ENCODE peak calls at places on chromosomes 12 and 14, in four cellular contexts. One of them, this sample, is unnamed.

GRCh38 chr14:102717211-102717610 is 60.0 kb upstream of the TRAF3 start:
- DNase-seq in PC-3: no peak
- DNase-seq in kidney: no peak
- DNase-seq in upper lobe of right lung: no peak
- DNase-seq in this sample: no peak

GRCh38 chr14:92584856-92585255 is 71.3 kb downstream of the RIN3 start:
- DNase-seq in PC-3: no peak
- DNase-seq in upper lobe of right lung: peak
- DNase-seq in kidney: no peak
- DNase-seq in this sample: no peak

GRCh38 chr12:68267892-68268396 is 14.5 kb upstream of the IL22 start:
- DNase-seq in PC-3: peak
- DNase-seq in kidney: no peak
- DNase-seq in upper lobe of right lung: no peak
- DNase-seq in this sample: no peak

GRCh38 chr14:91403069-91403600 is 14.5 kb downstream of the CCDC88C start:
- DNase-seq in kidney: no peak
- DNase-seq in PC-3: no peak
- DNase-seq in upper lobe of right lung: no peak
- DNase-seq in this sample: no peak

GRCh38 chr14:80977103-80977728 is 21.8 kb downstream of the TSHR start:
- DNase-seq in upper lobe of right lung: no peak
- DNase-seq in kidney: no peak
- DNase-seq in PC-3: no peak
- DNase-seq in this sample: no peak

GRCh38 chr14:67738740-67739504 is 37.2 kb downstream of the RDH12 start:
- DNase-seq in upper lobe of right lung: no peak
- DNase-seq in PC-3: peak
- DNase-seq in kidney: no peak
- DNase-seq in this sample: peak

GRCh38 chr12:27474344-27474743 is 27.8 kb downstream of the SMCO2 start:
- DNase-seq in upper lobe of right lung: no peak
- DNase-seq in PC-3: peak
- DNase-seq in kidney: no peak
- DNase-seq in this sample: peak

GRCh38 chr12:121918679-121919038 is 267 bp downstream of the CFAP251 start:
- DNase-seq in PC-3: no peak
- DNase-seq in kidney: no peak
- DNase-seq in upper lobe of right lung: no peak
- DNase-seq in this sample: no peak

GRCh38 chr12:54017845-54018607 is 9.2 kb downstream of the HOXC8 start:
- DNase-seq in PC-3: peak
- DNase-seq in kidney: peak
- DNase-seq in upper lobe of right lung: peak
- DNase-seq in this sample: peak

GRCh38 chr14:101932668-101933067 is 31.7 kb upstream of the DYNC1H1 start:
- DNase-seq in PC-3: no peak
- DNase-seq in kidney: no peak
- DNase-seq in upper lobe of right lung: no peak
- DNase-seq in this sample: no peak

GRCh38 chr12:8037947-8038346 is 5.4 kb downstream of the FOXJ2 start:
- DNase-seq in kidney: no peak
- DNase-seq in upper lobe of right lung: no peak
- DNase-seq in PC-3: no peak
- DNase-seq in this sample: no peak

GRCh38 chr14:68676511-68676943 is 116.3 kb downstream of the ZFP36L1 start:
- DNase-seq in upper lobe of right lung: peak
- DNase-seq in PC-3: no peak
- DNase-seq in kidney: no peak
- DNase-seq in this sample: peak

GRCh38 chr12:124493809-124494750 is 73.3 kb downstream of the NCOR2 start:
- DNase-seq in upper lobe of right lung: no peak
- DNase-seq in PC-3: no peak
- DNase-seq in kidney: peak
- DNase-seq in this sample: no peak

GRCh38 chr14:90523544-90523943 is 126.7 kb downstream of the CALM1 start:
- DNase-seq in kidney: peak
- DNase-seq in PC-3: peak
- DNase-seq in upper lobe of right lung: no peak
- DNase-seq in this sample: no peak

GRCh38 chr14:81529391-81529790 is 4.3 kb downstream of the SEL1L start:
- DNase-seq in upper lobe of right lung: no peak
- DNase-seq in kidney: no peak
- DNase-seq in PC-3: no peak
- DNase-seq in this sample: no peak

GRCh38 chr12:63921157-63921556 is 76.7 kb downstream of the SRGAP1 start:
- DNase-seq in upper lobe of right lung: no peak
- DNase-seq in kidney: no peak
- DNase-seq in PC-3: peak
- DNase-seq in this sample: no peak

GRCh38 chr14:54498095-54498531 is 9.3 kb upstream of the GMFB start:
- DNase-seq in PC-3: no peak
- DNase-seq in kidney: no peak
- DNase-seq in upper lobe of right lung: no peak
- DNase-seq in this sample: no peak

GRCh38 chr12:77914089-77914488 is 83.4 kb downstream of the NAV3 start:
- DNase-seq in upper lobe of right lung: no peak
- DNase-seq in PC-3: no peak
- DNase-seq in kidney: no peak
- DNase-seq in this sample: no peak

GRCh38 chr12:27285395-27285794 is 41.3 kb downstream of the STK38L start:
- DNase-seq in kidney: no peak
- DNase-seq in upper lobe of right lung: no peak
- DNase-seq in PC-3: no peak
- DNase-seq in this sample: no peak

GRCh38 chr14:75335588-75335987 is 57.0 kb downstream of the FOS start:
- DNase-seq in upper lobe of right lung: no peak
- DNase-seq in kidney: no peak
- DNase-seq in PC-3: no peak
- DNase-seq in this sample: no peak

GRCh38 chr14:76977793-76978730 is 50.4 kb downstream of the IRF2BPL start:
- DNase-seq in PC-3: no peak
- DNase-seq in kidney: peak
- DNase-seq in upper lobe of right lung: peak
- DNase-seq in this sample: no peak

GRCh38 chr12:71521125-71521524 is 81.5 kb downstream of the LGR5 start:
- DNase-seq in kidney: no peak
- DNase-seq in upper lobe of right lung: no peak
- DNase-seq in PC-3: no peak
- DNase-seq in this sample: no peak

GRCh38 chr14:67428501-67429031 is 16.6 kb upstream of the PLEK2 start:
- DNase-seq in kidney: no peak
- DNase-seq in PC-3: peak
- DNase-seq in upper lobe of right lung: no peak
- DNase-seq in this sample: no peak

GRCh38 chr12:28622416-28622815 is 432.2 kb downstream of the CCDC91 start:
- DNase-seq in PC-3: peak
- DNase-seq in upper lobe of right lung: no peak
- DNase-seq in kidney: no peak
- DNase-seq in this sample: peak

GRCh38 chr14:68825729-68826128 is 32.9 kb upstream of the ZFP36L1 start:
- DNase-seq in PC-3: no peak
- DNase-seq in kidney: no peak
- DNase-seq in upper lobe of right lung: no peak
- DNase-seq in this sample: no peak

GRCh38 chr12:52434096-52434733 is at the start of gene KRT75:
- DNase-seq in kidney: no peak
- DNase-seq in upper lobe of right lung: no peak
- DNase-seq in PC-3: peak
- DNase-seq in this sample: peak

GRCh38 chr12:108616359-108616758 is 17.3 kb downstream of the SELPLG start:
- DNase-seq in PC-3: no peak
- DNase-seq in upper lobe of right lung: no peak
- DNase-seq in kidney: no peak
- DNase-seq in this sample: no peak

GRCh38 chr12:108615918-108616317 is 17.8 kb downstream of the SELPLG start:
- DNase-seq in upper lobe of right lung: no peak
- DNase-seq in PC-3: no peak
- DNase-seq in kidney: no peak
- DNase-seq in this sample: no peak

GRCh38 chr12:108619369-108620160 is 14.1 kb downstream of the SELPLG start:
- DNase-seq in kidney: no peak
- DNase-seq in upper lobe of right lung: no peak
- DNase-seq in PC-3: peak
- DNase-seq in this sample: no peak

GRCh38 chr12:108618079-108618952 is 15.4 kb downstream of the SELPLG start:
- DNase-seq in kidney: peak
- DNase-seq in upper lobe of right lung: peak
- DNase-seq in PC-3: peak
- DNase-seq in this sample: peak

DNA sequence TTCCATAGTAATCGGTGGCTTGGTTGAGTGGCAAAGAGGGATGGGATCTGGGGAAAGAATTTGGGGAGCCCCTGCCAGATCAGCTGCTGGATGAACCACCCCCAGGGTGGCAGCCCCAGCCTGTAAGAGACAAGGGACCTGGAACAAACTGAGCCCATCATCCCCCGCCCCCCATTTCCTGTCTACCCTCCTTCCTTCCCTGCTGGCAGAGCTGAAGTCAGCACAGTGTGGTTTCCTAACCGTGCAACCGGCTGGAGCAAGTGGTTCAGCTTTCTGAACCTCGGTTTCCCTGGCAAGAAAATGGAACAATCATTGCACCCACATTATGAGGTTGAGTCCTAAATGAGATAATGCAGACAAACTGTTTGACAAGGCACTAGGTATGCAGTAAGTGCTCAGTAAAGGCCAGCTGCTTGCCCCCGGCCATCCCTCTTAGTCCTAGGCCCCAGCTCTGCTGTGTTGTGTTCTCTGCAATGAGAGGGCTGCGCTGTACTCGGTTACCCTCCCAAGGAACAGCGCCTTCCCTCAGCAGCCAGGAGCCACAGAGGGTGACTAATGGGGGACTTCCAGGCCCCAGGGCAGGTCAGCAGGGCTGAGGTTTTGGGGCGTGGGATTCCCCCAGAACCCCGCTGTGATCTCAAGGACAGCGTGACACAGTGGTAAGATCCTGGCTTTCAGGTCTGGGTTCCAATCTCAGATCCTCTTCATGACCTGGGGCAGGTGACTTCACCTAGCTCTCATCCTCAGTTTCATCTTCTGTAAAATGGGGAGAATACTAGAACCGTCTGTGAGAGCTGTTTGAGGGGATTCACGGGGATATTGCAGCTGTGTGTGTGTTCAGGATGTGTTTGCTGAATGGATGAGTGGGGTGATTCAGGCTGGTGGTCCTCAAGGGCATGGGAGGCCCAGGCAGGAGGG is 16.5 kb downstream of the SELPLG start:
- DNase-seq in upper lobe of right lung: peak
- DNase-seq in kidney: no peak
- DNase-seq in PC-3: no peak
- DNase-seq in this sample: no peak
- H3K27ac ChIP-seq in upper lobe of right lung: peak
- H3K27ac ChIP-seq in kidney: no peak
- H3K27ac ChIP-seq in PC-3: no peak
- H3K27ac ChIP-seq in this sample: no peak

GRCh38 chr14:37602605-37603453 is 7.4 kb downstream of the TTC6 start:
- DNase-seq in PC-3: no peak
- DNase-seq in kidney: no peak
- DNase-seq in upper lobe of right lung: no peak
- DNase-seq in this sample: no peak

GRCh38 chr14:37601849-37602248 is 6.4 kb downstream of the TTC6 start:
- DNase-seq in kidney: no peak
- DNase-seq in upper lobe of right lung: no peak
- DNase-seq in PC-3: no peak
- DNase-seq in this sample: no peak

GRCh38 chr14:37599527-37600368 is 4.3 kb downstream of the TTC6 start:
- DNase-seq in kidney: no peak
- DNase-seq in upper lobe of right lung: peak
- DNase-seq in PC-3: peak
- DNase-seq in this sample: no peak

GRCh38 chr14:37600880-37601741 is 5.7 kb downstream of the TTC6 start:
- DNase-seq in PC-3: peak
- DNase-seq in upper lobe of right lung: no peak
- DNase-seq in kidney: no peak
- DNase-seq in this sample: no peak

DNA sequence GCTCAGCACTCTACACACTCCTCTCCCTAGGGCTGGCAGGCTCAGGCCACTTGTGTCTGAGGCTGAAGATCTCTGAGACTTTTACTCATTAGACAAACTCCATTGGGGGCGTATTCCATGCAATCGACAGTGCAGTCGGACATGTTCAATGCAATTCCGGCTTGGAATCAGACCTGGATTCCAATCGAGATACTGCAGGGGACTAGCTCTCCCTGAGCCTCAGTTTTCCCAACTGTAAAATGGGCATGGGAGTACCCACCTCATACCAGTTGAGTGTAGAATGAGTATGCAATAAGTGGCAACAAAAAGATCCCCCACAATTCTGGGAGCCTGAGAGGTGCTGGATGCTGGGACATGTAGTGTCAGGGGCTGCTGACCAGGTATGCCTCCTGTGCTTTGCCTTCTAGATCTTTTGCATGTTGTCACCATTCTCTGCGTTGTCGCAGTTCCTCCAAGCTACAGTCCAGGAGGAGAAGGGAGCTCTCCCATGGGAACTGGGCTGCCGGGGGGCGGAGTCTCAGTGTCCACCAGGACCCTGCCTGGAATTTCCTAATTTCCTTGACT is 8.3 kb downstream of the TTC6 start:
- DNase-seq in kidney: no peak
- DNase-seq in upper lobe of right lung: no peak
- DNase-seq in PC-3: no peak
- DNase-seq in this sample: no peak
- H3K27ac ChIP-seq in kidney: no peak
- H3K27ac ChIP-seq in upper lobe of right lung: no peak
- H3K27ac ChIP-seq in PC-3: no peak
- H3K27ac ChIP-seq in this sample: no peak

DNA sequence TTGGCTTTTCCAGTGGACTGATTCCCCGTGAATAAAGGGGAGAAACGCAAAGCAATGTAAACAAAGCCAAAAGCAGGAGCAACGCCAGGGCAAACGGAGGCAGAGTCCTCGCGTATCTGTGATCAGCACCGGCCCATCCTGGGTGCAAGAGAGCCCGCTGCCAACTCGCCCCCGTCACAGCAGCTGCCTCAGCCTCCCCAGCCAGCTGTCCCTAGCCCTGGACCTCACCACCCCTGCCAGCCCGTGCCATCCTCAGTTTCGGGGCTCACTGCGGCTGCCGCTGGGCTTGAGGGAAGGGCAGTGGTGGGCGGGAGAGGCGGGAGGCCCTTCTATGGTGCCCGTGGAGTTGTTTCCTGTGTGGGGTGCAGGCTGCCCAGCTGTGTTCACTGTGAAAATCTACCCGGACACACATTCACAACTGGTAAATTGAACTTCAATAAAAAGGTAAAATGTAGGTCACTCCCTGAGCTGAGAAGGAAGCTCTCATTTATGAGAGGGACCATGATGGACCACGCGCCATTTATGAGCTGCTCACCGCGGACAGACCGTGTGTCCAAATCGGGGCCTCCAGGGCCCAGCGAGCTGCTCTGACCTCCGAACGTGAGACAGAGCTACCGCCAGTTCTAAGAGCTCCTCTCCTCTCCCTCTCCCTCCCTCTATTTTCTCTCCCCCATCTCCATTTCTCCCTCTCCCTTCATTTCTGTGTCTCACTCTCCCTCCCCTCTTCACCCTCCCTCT is 330.5 kb upstream of the SFSWAP start:
- DNase-seq in PC-3: no peak
- DNase-seq in kidney: peak
- DNase-seq in upper lobe of right lung: peak
- DNase-seq in this sample: no peak
- H3K27ac ChIP-seq in PC-3: no peak
- H3K27ac ChIP-seq in kidney: no peak
- H3K27ac ChIP-seq in upper lobe of right lung: no peak
- H3K27ac ChIP-seq in this sample: no peak

GRCh38 chr12:2353691-2354090 is 300.9 kb downstream of the CACNA1C start:
- DNase-seq in upper lobe of right lung: no peak
- DNase-seq in kidney: no peak
- DNase-seq in PC-3: no peak
- DNase-seq in this sample: no peak
- H3K27ac ChIP-seq in upper lobe of right lung: no peak
- H3K27ac ChIP-seq in kidney: no peak
- H3K27ac ChIP-seq in PC-3: no peak
- H3K27ac ChIP-seq in this sample: no peak